ENCODE peak calls at places on chromosomes 6 and 20, in nine cellular contexts. T is T follicular helper cell; O is CD8-positive, alpha-beta memory T cell; L is tibial artery; Y is iPS-NIHi11; A is DMS153; P is M059J; I is HFFc6; Z is cardiac muscle cell. Q is an unnamed sample.
A peak's percentile ranks its signal among the peaks of the same experiment; 100 is the strongest.

GRCh38 chr20:34709836-34710567 is 5.9 kb downstream of the TP53INP2 start:
- DNase-seq in T (peak; percentile 27), O (no peak), L (peak; percentile 26), Y (peak; percentile 90), A (peak; percentile 56), P (peak; percentile 62), I (peak; percentile 14), Z (peak; percentile 86), Q (peak; percentile 84)

GRCh38 chr6:21808551-21809181 is 215.1 kb downstream of the SOX4 start:
- DNase-seq in T (no peak), O (no peak), L (no peak), Y (no peak), A (peak; percentile 63), P (peak; percentile 57), I (no peak), Z (no peak), Q (peak; percentile 21)

GRCh38 chr6:145705561-145705960 is 29.8 kb downstream of the EPM2A start:
- DNase-seq in T (no peak), O (no peak), L (no peak), Y (no peak), A (no peak), P (peak; percentile 63), I (peak; percentile 42), Z (no peak), Q (peak; percentile 50)

GRCh38 chr20:54208492-54209044 is 681 bp downstream of the PFDN4 start:
- DNase-seq in T (no peak), O (no peak), L (no peak), Y (no peak), A (no peak), P (peak; percentile 81), I (peak; percentile 52), Z (no peak), Q (peak; percentile 54)

GRCh38 chr20:5067877-5068276 is 51.9 kb downstream of the PCNA start:
- DNase-seq in T (no peak), O (no peak), L (no peak), Y (no peak), A (no peak), P (peak; percentile 23), I (no peak), Z (no peak), Q (no peak)

GRCh38 chr6:71979911-71980310 is 93.6 kb downstream of the RIMS1 start:
- DNase-seq in T (no peak), O (no peak), L (no peak), Y (no peak), A (no peak), P (peak; percentile 8), I (peak; percentile 67), Z (no peak), Q (no peak)

GRCh38 chr6:27836783-27837635 is 75.2 kb downstream of the OR2B2 start:
- DNase-seq in T (peak; percentile 49), O (peak; percentile 79), L (peak; percentile 52), Y (peak; percentile 11), A (peak; percentile 92), P (peak; percentile 92), I (peak; percentile 92), Z (peak; percentile 83), Q (peak; percentile 85)

GRCh38 chr6:145070791-145071190 is 664.5 kb downstream of the EPM2A start:
- DNase-seq in T (no peak), O (no peak), L (no peak), Y (no peak), A (no peak), P (peak; percentile 97), I (peak; percentile 94), Z (no peak), Q (peak; percentile 60)

GRCh38 chr6:157763129-157763893 is 59.7 kb upstream of the SNX9 start:
- DNase-seq in T (no peak), O (peak; percentile 51), L (no peak), Y (peak; percentile 81), A (peak; percentile 97), P (peak; percentile 95), I (peak; percentile 23), Z (no peak), Q (peak; percentile 86)

GRCh38 chr6:115735610-115736009 is 325.1 kb downstream of the FRK start:
- DNase-seq in T (no peak), O (no peak), L (no peak), Y (no peak), A (no peak), P (no peak), I (no peak), Z (no peak), Q (no peak)

GRCh38 chr20:57829805-57830514 is 120.1 kb upstream of the PMEPA1 start:
- DNase-seq in T (no peak), O (no peak), L (no peak), Y (no peak), A (peak; percentile 20), P (no peak), I (no peak), Z (no peak), Q (no peak)

GRCh38 chr6:69581576-69581975 is 215.2 kb downstream of the LMBRD1 start:
- DNase-seq in T (no peak), O (no peak), L (no peak), Y (no peak), A (no peak), P (no peak), I (no peak), Z (no peak), Q (no peak)

GRCh38 chr6:136037246-136037884 is 185.9 kb downstream of the PDE7B start:
- DNase-seq in T (no peak), O (no peak), L (no peak), Y (no peak), A (no peak), P (no peak), I (no peak), Z (no peak), Q (no peak)

Q was measured in RPMI7951.